ENCODE peak calls at places on chromosomes 4 and X, in four cellular contexts. A, P, M and Q are unnamed samples. For H3K9me3, the result is how much of the 10 kb centered on the place peaks cover.

GRCh38 chrX:71198066-71198465 is 25.0 kb upstream of the GJB1 start:
- DNase-seq in A (no peak), P (no peak), M (peak), Q (no peak)

GRCh38 chr4:55884093-55884850 is 30.8 kb downstream of the EXOC1 start:
- DNase-seq in A (no peak), P (no peak), M (no peak), Q (no peak)

GRCh38 chr4:162497564-162498167 is 333.9 kb upstream of the FSTL5 start:
- DNase-seq in A (no peak), P (no peak), M (no peak), Q (no peak)

GRCh38 chrX:125205084-125205917 is 114.4 kb upstream of the TEX13C start:
- DNase-seq in A (peak), P (peak), M (no peak), Q (peak)

GRCh38 chr4:168528131-168528949 is 31.5 kb downstream of the PALLD start:
- DNase-seq in A (no peak), P (no peak), M (no peak), Q (no peak)

GRCh38 chr4:99608417-99608816 is 33.8 kb downstream of the MTTP start:
- DNase-seq in A (no peak), P (no peak), M (no peak), Q (no peak)

GRCh38 chr4:163344147-163345050 is 707 bp downstream of the NPY5R start:
- DNase-seq in A (no peak), P (no peak), M (no peak), Q (no peak)

GRCh38 chr4:82891728-82892466 is 944 bp upstream of the SEC31A start:
- DNase-seq in A (no peak), P (no peak), M (no peak), Q (no peak)

GRCh38 chrX:8887004-8887403 is 85.8 kb upstream of the FAM9A start:
- DNase-seq in A (no peak), P (no peak), M (no peak), Q (no peak)

GRCh38 chr4:110641218-110641617 is 18.3 kb upstream of the PITX2 start:
- DNase-seq in A (no peak), P (no peak), M (no peak), Q (no peak)

GRCh38 chr4:110639207-110640092 is 16.6 kb upstream of the PITX2 start:
- DNase-seq in A (no peak), P (no peak), M (no peak), Q (no peak)

GRCh38 chr4:110638347-110638746 is 15.5 kb upstream of the PITX2 start:
- DNase-seq in A (no peak), P (no peak), M (no peak), Q (no peak)

GRCh38 chr4:110643096-110643495 is 20.2 kb upstream of the PITX2 start:
- DNase-seq in A (no peak), P (no peak), M (no peak), Q (no peak)

GRCh38 chr4:110640608-110641007 is 17.7 kb upstream of the PITX2 start:
- DNase-seq in A (no peak), P (no peak), M (no peak), Q (no peak)
- TF ChIP-seq POLR2AphosphoS5 in A (no peak), P (no peak), M (no peak), Q (no peak)

DNA sequence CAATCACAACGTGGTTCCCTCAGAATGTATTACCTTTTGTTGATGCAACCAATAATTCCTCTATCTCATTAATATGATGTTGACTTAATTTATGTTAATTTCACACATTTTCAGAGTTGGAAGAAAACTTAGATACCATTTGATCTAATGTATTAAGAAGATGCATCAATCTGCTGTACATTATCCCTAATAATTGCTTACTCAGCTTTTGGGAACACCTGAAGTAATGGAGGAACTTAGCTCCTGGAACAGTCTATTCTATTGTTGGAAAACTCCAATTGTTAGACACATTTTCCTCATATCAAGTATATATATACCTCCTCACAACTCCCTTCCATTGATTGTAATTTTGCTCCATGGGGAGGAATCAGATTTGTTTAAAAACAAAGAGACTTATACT is 38.9 kb downstream of the ZDHHC15 start:
- DNase-seq in A (no peak), P (no peak), M (no peak), Q (no peak)
- H3K9me3 ChIP-seq in A (under half), P (under half), M (under half), Q (under half)

DNA sequence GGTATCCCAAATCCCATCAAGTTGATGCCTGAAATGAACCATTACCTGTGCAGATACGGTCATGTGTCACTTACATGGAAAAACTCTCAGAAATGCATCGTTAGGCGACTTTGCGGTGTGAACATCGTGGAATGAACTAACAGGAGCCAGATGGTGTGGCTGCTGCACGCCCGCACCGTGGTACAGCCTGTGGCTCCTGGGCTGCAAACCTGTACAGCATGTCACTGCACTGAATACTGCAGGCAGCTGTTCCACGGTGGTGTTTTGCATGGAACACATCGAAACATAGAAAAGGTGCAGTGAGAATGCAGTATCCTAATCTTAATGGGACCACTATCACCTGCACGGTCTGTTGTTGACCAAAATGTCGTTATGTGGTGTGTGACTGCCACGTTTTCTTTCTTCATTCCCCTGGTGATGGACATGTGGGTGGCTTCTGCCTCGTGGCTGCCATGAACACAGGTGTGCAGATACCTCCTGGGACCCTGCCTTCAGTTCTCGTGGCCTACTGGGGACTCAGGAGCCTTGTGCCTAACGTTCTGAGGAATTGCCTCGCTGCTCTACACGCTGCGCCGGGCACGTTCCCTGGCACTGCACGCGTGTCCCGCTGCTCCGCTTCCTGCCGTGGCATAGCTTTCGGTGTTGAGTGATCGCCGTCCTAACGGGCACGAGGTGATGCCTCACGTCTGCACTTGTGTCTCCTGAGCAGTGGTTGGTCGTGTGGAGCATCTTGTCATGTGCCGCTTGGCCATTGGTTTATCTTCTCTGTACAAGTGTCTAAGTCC is 18.5 kb downstream of the MAEA start:
- DNase-seq in A (no peak), P (no peak), M (no peak), Q (no peak)
- H3K27ac ChIP-seq in A (peak), P (no peak), M (no peak), Q (peak)

GRCh38 chrX:32087663-32088062 is 1015.8 kb upstream of the FTHL17 start:
- DNase-seq in A (no peak), P (no peak), M (no peak), Q (no peak)
- TF ChIP-seq POLR2AphosphoS5 in A (no peak), P (no peak), M (no peak), Q (no peak)

GRCh38 chr4:12145768-12146167 is 717.1 kb upstream of the HS3ST1 start:
- DNase-seq in A (no peak), P (no peak), M (no peak), Q (no peak)
- H3K9me3 ChIP-seq in A (under half), P (under half), M (under half), Q (under half)

DNA sequence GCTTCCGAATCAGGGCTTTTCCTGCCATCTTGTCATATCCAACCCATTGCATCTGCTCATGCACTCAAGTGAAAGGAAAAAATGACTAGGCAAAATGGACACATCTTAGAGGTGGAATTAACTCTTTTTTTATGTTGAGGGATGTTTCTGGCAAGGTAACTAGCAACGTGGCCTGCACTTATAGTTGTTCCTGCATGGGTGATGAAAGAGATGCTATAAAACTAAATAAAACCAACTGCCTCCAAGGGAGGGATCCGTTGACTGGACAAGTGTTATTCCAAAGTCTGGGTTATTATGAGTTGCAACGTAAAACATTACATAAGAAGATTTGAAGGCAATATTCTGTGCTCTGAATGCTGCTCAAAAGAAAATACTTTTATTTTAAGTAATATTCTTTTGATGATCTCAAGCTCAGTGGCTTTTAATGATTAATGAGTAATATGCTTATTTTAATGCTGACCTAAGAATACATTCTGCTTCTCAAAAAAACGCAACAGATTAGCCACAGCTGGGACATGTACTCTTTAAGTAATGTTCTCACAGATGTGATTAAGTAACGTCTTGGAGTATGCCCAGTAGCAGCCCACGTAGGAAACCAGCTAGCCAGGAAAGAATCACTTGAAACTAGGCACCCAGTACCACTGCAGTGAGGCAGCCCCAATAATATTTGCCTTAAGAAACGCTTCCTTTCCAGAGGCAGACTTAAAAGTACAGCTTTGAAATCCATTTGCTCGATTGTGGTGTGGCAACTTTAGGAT is 27.4 kb downstream of the KLF3 start:
- DNase-seq in A (peak), P (no peak), M (no peak), Q (no peak)
- H3K27ac ChIP-seq in A (peak), P (peak), M (no peak), Q (peak)

GRCh38 chr4:65592089-65592488 is 78.2 kb downstream of the EPHA5 start:
- DNase-seq in A (no peak), P (no peak), M (no peak), Q (no peak)

GRCh38 chr4:65589331-65589730 is 81.0 kb downstream of the EPHA5 start:
- DNase-seq in A (no peak), P (no peak), M (no peak), Q (no peak)
- TF ChIP-seq POLR2AphosphoS5 in A (no peak), P (no peak), M (no peak), Q (no peak)

GRCh38 chr4:106090826-106091225 is 195.6 kb downstream of the NPNT start:
- DNase-seq in A (no peak), P (no peak), M (no peak), Q (no peak)
- H3K9me3 ChIP-seq in A (under half), P (under half), M (under half), Q (under half)